ENCODE peak calls at places on chromosomes 12 and 14, in six cellular contexts. I is neural progenitor cell, N is transverse colon, Q is DND-41, Z is Panc1, C is lower lobe of right lung. G is an unnamed sample.

GRCh38 chr14:83300454-83301064 is 1766.9 kb upstream of the SEL1L start:
- DNase-seq in I (peak; percentile 39), N (no peak), Q (no peak), Z (peak; percentile 20), C (no peak), G (no peak)

GRCh38 chr12:4164591-4165558 is 108.7 kb upstream of the CCND2 start:
- DNase-seq in I (peak; percentile 66), N (peak; percentile 50), Q (no peak), Z (no peak), C (peak; percentile 50), G (peak; percentile 85)

GRCh38 chr12:132014915-132015280 is 65.2 kb downstream of the EP400 start:
- DNase-seq in I (no peak), N (no peak), Q (no peak), Z (no peak), C (no peak), G (no peak)

GRCh38 chr12:46660719-46661118 is 165.1 kb downstream of the SLC38A4 start:
- DNase-seq in I (no peak), N (no peak), Q (no peak), Z (no peak), C (no peak), G (no peak)

GRCh38 chr12:116382456-116382902 is 105.0 kb upstream of the MED13L start:
- DNase-seq in I (peak; percentile 25), N (no peak), Q (no peak), Z (no peak), C (no peak), G (no peak)

GRCh38 chr12:80268924-80269749 is 169.8 kb downstream of the OTOGL start:
- DNase-seq in I (no peak), N (no peak), Q (no peak), Z (peak; percentile 75), C (no peak), G (no peak)

GRCh38 chr14:88791629-88792571 is 853 bp downstream of the EML5 start:
- DNase-seq in I (peak; percentile 37), N (peak; percentile 25), Q (no peak), Z (no peak), C (peak; percentile 54), G (peak; percentile 40)

GRCh38 chr12:107530706-107531105 is 154.9 kb upstream of the PWP1 start:
- DNase-seq in I (no peak), N (no peak), Q (no peak), Z (no peak), C (no peak), G (no peak)

GRCh38 chr14:90782892-90783291 is 33.3 kb downstream of the TTC7B start:
- DNase-seq in I (no peak), N (no peak), Q (no peak), Z (no peak), C (no peak), G (no peak)

GRCh38 chr14:68593806-68594536 is 198.9 kb downstream of the ZFP36L1 start:
- DNase-seq in I (peak; percentile 32), N (no peak), Q (peak; percentile 73), Z (no peak), C (no peak), G (no peak)

GRCh38 chr14:78222746-78223145 is 52.6 kb downstream of the NRXN3 start:
- DNase-seq in I (no peak), N (no peak), Q (no peak), Z (no peak), C (no peak), G (no peak)

GRCh38 chr12:54413284-54414190 is 5.5 kb downstream of the ITGA5 start:
- DNase-seq in I (no peak), N (peak; percentile 55), Q (peak; percentile 94), Z (no peak), C (peak; percentile 83), G (peak; percentile 72)

GRCh38 chr14:72666610-72667009 is 227.3 kb downstream of the DPF3 start:
- DNase-seq in I (no peak), N (no peak), Q (no peak), Z (no peak), C (no peak), G (no peak)

GRCh38 chr14:68464716-68465115 is 328.2 kb downstream of the ZFP36L1 start:
- DNase-seq in I (no peak), N (no peak), Q (no peak), Z (no peak), C (no peak), G (no peak)

GRCh38 chr14:75359098-75359497 is 68.7 kb upstream of the JDP2 start:
- DNase-seq in I (no peak), N (no peak), Q (no peak), Z (no peak), C (no peak), G (no peak)

GRCh38 chr12:50314629-50315312 is 31.5 kb upstream of the LIMA1 start:
- DNase-seq in I (peak; percentile 64), N (no peak), Q (peak; percentile 15), Z (peak; percentile 46), C (no peak), G (no peak)

GRCh38 chr12:1544991-1545700 is 49.2 kb downstream of the FBXL14 start:
- DNase-seq in I (no peak), N (no peak), Q (no peak), Z (no peak), C (no peak), G (no peak)

GRCh38 chr14:58082011-58082410 is 70.0 kb downstream of the ARMH4 start:
- DNase-seq in I (no peak), N (no peak), Q (no peak), Z (no peak), C (no peak), G (no peak)

GRCh38 chr12:26037615-26038180 is 79.2 kb downstream of the RASSF8 start:
- DNase-seq in I (no peak), N (no peak), Q (no peak), Z (no peak), C (no peak), G (no peak)

GRCh38 chr14:64968167-64968566 is 4.0 kb downstream of the RAB15 start:
- DNase-seq in I (no peak), N (no peak), Q (no peak), Z (no peak), C (no peak), G (no peak)

GRCh38 chr14:96090441-96091148 is 51.4 kb downstream of the C14orf132 start:
- DNase-seq in I (no peak), N (peak; percentile 34), Q (no peak), Z (no peak), C (no peak), G (no peak)

GRCh38 chr14:68104518-68104917 is 284.9 kb downstream of the RAD51B start:
- DNase-seq in I (no peak), N (no peak), Q (no peak), Z (no peak), C (no peak), G (no peak)

GRCh38 chr12:125549171-125549570 is 483.9 kb downstream of the AACS start:
- DNase-seq in I (no peak), N (no peak), Q (no peak), Z (no peak), C (no peak), G (no peak)
- H3K4me3 ChIP-seq in I (no peak overlapping the region), N (no peak overlapping the region), Q (no peak overlapping the region), Z (no peak overlapping the region), C (no peak overlapping the region), G (no peak overlapping the region)

GRCh38 chr12:123388218-123388947 is 4.5 kb downstream of the KMT5A start:
- DNase-seq in I (peak; percentile 88), N (peak; percentile 82), Q (peak; percentile 81), Z (no peak), C (peak; percentile 82), G (peak; percentile 79)

GRCh38 chr12:123389560-123390351 is 5.8 kb downstream of the KMT5A start:
- DNase-seq in I (peak; percentile 66), N (peak; percentile 79), Q (peak; percentile 33), Z (no peak), C (peak; percentile 86), G (no peak)

GRCh38 chr12:123391546-123392343 is 7.8 kb downstream of the KMT5A start:
- DNase-seq in I (no peak), N (no peak), Q (no peak), Z (no peak), C (no peak), G (no peak)

GRCh38 chr12:123388948-123389559 is 5.1 kb downstream of the KMT5A start:
- DNase-seq in I (no peak), N (no peak), Q (no peak), Z (no peak), C (no peak), G (no peak)

GRCh38 chr12:123390415-123391093 is 6.6 kb downstream of the KMT5A start:
- DNase-seq in I (no peak), N (no peak), Q (no peak), Z (no peak), C (no peak), G (no peak)
- H3K27ac ChIP-seq in I (no peak overlapping the region), N (peak overlapping the region; percentile 93), Q (peak overlapping the region; percentile 64), Z (peak overlapping the region; percentile 63), C (peak overlapping the region; percentile 85), G (peak overlapping the region; percentile 41)

DNA sequence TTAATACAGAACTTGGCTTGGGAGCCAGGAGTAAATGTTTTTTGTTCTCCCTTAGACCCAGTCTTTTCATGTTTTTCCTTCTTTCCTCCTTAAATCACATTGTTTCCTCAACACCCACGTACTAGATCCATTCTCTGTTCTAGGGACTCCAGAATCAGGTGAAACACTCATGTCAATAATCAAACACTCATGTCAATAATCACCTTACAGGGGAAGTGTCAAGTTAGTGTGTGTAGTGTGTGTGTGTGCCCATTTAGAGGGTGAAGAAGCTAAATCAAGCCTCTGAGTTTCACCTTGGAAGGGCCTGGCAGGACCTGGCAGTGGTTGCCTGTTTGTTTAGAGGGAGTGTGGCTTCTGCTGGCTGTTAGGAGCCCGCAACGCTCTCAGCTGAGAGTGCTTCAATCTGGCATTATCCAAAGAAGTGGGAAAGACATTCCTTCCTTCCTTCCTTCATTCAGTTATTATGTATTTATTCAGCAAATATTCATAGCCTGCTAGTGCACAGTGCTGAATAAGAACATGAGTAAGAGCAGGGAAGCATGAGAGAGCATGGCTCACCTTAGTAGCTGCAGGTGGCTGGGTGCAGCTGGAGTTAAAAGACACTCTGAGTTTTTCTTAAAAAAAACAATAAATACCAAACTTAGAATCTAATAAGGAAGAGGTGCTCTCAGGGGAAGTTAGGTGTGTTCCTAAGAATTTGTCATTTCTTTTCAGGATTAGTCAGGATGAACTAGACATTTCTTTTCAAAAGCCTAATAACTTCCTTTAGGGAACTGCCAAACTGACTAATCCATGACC is 17.6 kb upstream of the EID3 start:
- DNase-seq in I (no peak), N (peak; percentile 57), Q (no peak), Z (no peak), C (peak; percentile 68), G (no peak)
- H3K4me3 ChIP-seq in I (peak overlapping the region; percentile 67), N (peak overlapping the region; percentile 75), Q (peak overlapping the region; percentile 89), Z (peak overlapping the region; percentile 86), C (peak overlapping the region; percentile 82), G (peak overlapping the region; percentile 95)

GRCh38 chr12:11861155-11861863 is 209.4 kb upstream of the BCL2L14 start:
- DNase-seq in I (peak; percentile 10), N (no peak), Q (no peak), Z (no peak), C (no peak), G (no peak)
- H3K27ac ChIP-seq in I (peak overlapping the region; percentile 75), N (peak overlapping the region; percentile 79), Q (peak overlapping the region; percentile 66), Z (no peak overlapping the region), C (peak overlapping the region; percentile 79), G (no peak overlapping the region)

DNA sequence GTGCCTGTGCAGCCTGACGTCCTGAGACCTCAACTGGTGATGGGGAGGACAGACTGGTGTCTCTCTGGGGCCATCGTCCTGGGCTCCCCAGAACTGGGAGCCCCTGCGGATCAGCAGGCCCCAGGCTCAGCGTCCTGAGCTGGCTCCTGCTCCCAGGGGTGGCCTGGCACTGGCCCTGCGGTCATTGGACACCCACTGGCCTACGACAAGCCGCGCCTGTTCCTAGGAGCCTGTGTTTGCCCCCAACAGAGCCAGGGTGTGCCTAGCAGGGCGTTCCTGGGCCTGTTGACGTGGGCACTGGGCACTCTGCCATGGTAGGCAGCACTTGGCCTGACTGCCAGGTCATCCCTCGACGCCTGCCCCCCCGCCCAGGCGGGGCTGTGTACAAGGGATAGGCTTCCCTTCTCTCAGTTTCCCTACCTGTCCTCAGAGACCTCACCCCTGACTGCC is 8.4 kb downstream of the ADSS1 start:
- DNase-seq in I (no peak), N (peak; percentile 90), Q (no peak), Z (no peak), C (peak; percentile 85), G (no peak)
- H3K4me3 ChIP-seq in I (no peak overlapping the region), N (no peak overlapping the region), Q (no peak overlapping the region), Z (no peak overlapping the region), C (no peak overlapping the region), G (no peak overlapping the region)

G was measured in CD4-positive, CD25-positive, alpha-beta regulatory T cell.